ENCODE peak calls at places on chromosomes 11 and 22, in eight cellular contexts. One of them, this sample, is unnamed.

GRCh38 chr11:94241896-94242295 is 62.5 kb upstream of the IZUMO1R start:
- DNase-seq in activated CD4-positive, alpha-beta T cell treated with anti-CD3 and anti-CD28 coated beads, Interleukin-2, amount 50 U/mL, for 24 hours: no peak
- DNase-seq in HCT116: no peak
- DNase-seq in naive thymus-derived CD8-positive, alpha-beta T cell: no peak
- DNase-seq in left colon: no peak
- DNase-seq in T follicular helper cell: no peak
- DNase-seq in D341Med: no peak
- DNase-seq in stimulated activated CD4-positive, alpha-beta T cell treated with anti-CD3 and anti-CD28 coated beads, TNF-alpha, amount 100 ng/mL, for 24 hours: no peak
- DNase-seq in this sample: no peak

GRCh38 chr22:35995772-35996171 is 32.9 kb downstream of the RBFOX2 start:
- DNase-seq in left colon: peak
- DNase-seq in stimulated activated CD4-positive, alpha-beta T cell treated with anti-CD3 and anti-CD28 coated beads, TNF-alpha, amount 100 ng/mL, for 24 hours: no peak
- DNase-seq in HCT116: no peak
- DNase-seq in D341Med: no peak
- DNase-seq in naive thymus-derived CD8-positive, alpha-beta T cell: no peak
- DNase-seq in activated CD4-positive, alpha-beta T cell treated with anti-CD3 and anti-CD28 coated beads, Interleukin-2, amount 50 U/mL, for 24 hours: no peak
- DNase-seq in T follicular helper cell: no peak
- DNase-seq in this sample: no peak

GRCh38 chr11:8061555-8062428 is 19.2 kb upstream of the TUB start:
- DNase-seq in D341Med: no peak
- DNase-seq in T follicular helper cell: no peak
- DNase-seq in HCT116: no peak
- DNase-seq in naive thymus-derived CD8-positive, alpha-beta T cell: no peak
- DNase-seq in activated CD4-positive, alpha-beta T cell treated with anti-CD3 and anti-CD28 coated beads, Interleukin-2, amount 50 U/mL, for 24 hours: no peak
- DNase-seq in stimulated activated CD4-positive, alpha-beta T cell treated with anti-CD3 and anti-CD28 coated beads, TNF-alpha, amount 100 ng/mL, for 24 hours: no peak
- DNase-seq in left colon: no peak
- DNase-seq in this sample: no peak

GRCh38 chr11:65903068-65903481 is 2.9 kb upstream of the FOSL1 start:
- DNase-seq in HCT116: peak
- DNase-seq in activated CD4-positive, alpha-beta T cell treated with anti-CD3 and anti-CD28 coated beads, Interleukin-2, amount 50 U/mL, for 24 hours: no peak
- DNase-seq in D341Med: no peak
- DNase-seq in T follicular helper cell: no peak
- DNase-seq in left colon: no peak
- DNase-seq in stimulated activated CD4-positive, alpha-beta T cell treated with anti-CD3 and anti-CD28 coated beads, TNF-alpha, amount 100 ng/mL, for 24 hours: no peak
- DNase-seq in naive thymus-derived CD8-positive, alpha-beta T cell: no peak
- DNase-seq in this sample: no peak

GRCh38 chr22:50175921-50176849 is 5.7 kb downstream of the PANX2 start:
- DNase-seq in D341Med: no peak
- DNase-seq in HCT116: no peak
- DNase-seq in T follicular helper cell: no peak
- DNase-seq in naive thymus-derived CD8-positive, alpha-beta T cell: no peak
- DNase-seq in stimulated activated CD4-positive, alpha-beta T cell treated with anti-CD3 and anti-CD28 coated beads, TNF-alpha, amount 100 ng/mL, for 24 hours: no peak
- DNase-seq in activated CD4-positive, alpha-beta T cell treated with anti-CD3 and anti-CD28 coated beads, Interleukin-2, amount 50 U/mL, for 24 hours: no peak
- DNase-seq in left colon: no peak
- DNase-seq in this sample: no peak

GRCh38 chr11:19553683-19554333 is 158.8 kb upstream of the NAV2 start:
- DNase-seq in left colon: peak
- DNase-seq in D341Med: peak
- DNase-seq in activated CD4-positive, alpha-beta T cell treated with anti-CD3 and anti-CD28 coated beads, Interleukin-2, amount 50 U/mL, for 24 hours: peak
- DNase-seq in HCT116: peak
- DNase-seq in stimulated activated CD4-positive, alpha-beta T cell treated with anti-CD3 and anti-CD28 coated beads, TNF-alpha, amount 100 ng/mL, for 24 hours: peak
- DNase-seq in naive thymus-derived CD8-positive, alpha-beta T cell: peak
- DNase-seq in T follicular helper cell: peak
- DNase-seq in this sample: peak

GRCh38 chr11:69644071-69644961 is 3.4 kb downstream of the CCND1 start:
- DNase-seq in HCT116: no peak
- DNase-seq in naive thymus-derived CD8-positive, alpha-beta T cell: no peak
- DNase-seq in stimulated activated CD4-positive, alpha-beta T cell treated with anti-CD3 and anti-CD28 coated beads, TNF-alpha, amount 100 ng/mL, for 24 hours: no peak
- DNase-seq in activated CD4-positive, alpha-beta T cell treated with anti-CD3 and anti-CD28 coated beads, Interleukin-2, amount 50 U/mL, for 24 hours: no peak
- DNase-seq in T follicular helper cell: no peak
- DNase-seq in D341Med: peak
- DNase-seq in left colon: peak
- DNase-seq in this sample: no peak

GRCh38 chr22:43287441-43287840 is 55.7 kb downstream of the SCUBE1 start:
- DNase-seq in activated CD4-positive, alpha-beta T cell treated with anti-CD3 and anti-CD28 coated beads, Interleukin-2, amount 50 U/mL, for 24 hours: no peak
- DNase-seq in left colon: no peak
- DNase-seq in stimulated activated CD4-positive, alpha-beta T cell treated with anti-CD3 and anti-CD28 coated beads, TNF-alpha, amount 100 ng/mL, for 24 hours: no peak
- DNase-seq in naive thymus-derived CD8-positive, alpha-beta T cell: no peak
- DNase-seq in T follicular helper cell: no peak
- DNase-seq in HCT116: no peak
- DNase-seq in D341Med: no peak
- DNase-seq in this sample: no peak

GRCh38 chr11:86515297-86516094 is 140.8 kb downstream of the CCDC81 start:
- DNase-seq in stimulated activated CD4-positive, alpha-beta T cell treated with anti-CD3 and anti-CD28 coated beads, TNF-alpha, amount 100 ng/mL, for 24 hours: no peak
- DNase-seq in HCT116: no peak
- DNase-seq in naive thymus-derived CD8-positive, alpha-beta T cell: no peak
- DNase-seq in T follicular helper cell: no peak
- DNase-seq in left colon: no peak
- DNase-seq in D341Med: no peak
- DNase-seq in activated CD4-positive, alpha-beta T cell treated with anti-CD3 and anti-CD28 coated beads, Interleukin-2, amount 50 U/mL, for 24 hours: no peak
- DNase-seq in this sample: no peak

GRCh38 chr11:118608268-118609214 is 1.1 kb downstream of the PHLDB1 start:
- DNase-seq in stimulated activated CD4-positive, alpha-beta T cell treated with anti-CD3 and anti-CD28 coated beads, TNF-alpha, amount 100 ng/mL, for 24 hours: peak
- DNase-seq in HCT116: no peak
- DNase-seq in activated CD4-positive, alpha-beta T cell treated with anti-CD3 and anti-CD28 coated beads, Interleukin-2, amount 50 U/mL, for 24 hours: peak
- DNase-seq in left colon: peak
- DNase-seq in D341Med: peak
- DNase-seq in naive thymus-derived CD8-positive, alpha-beta T cell: peak
- DNase-seq in T follicular helper cell: peak
- DNase-seq in this sample: no peak

GRCh38 chr11:64449381-64450167 is 90.6 kb downstream of the RPS6KA4 start:
- DNase-seq in naive thymus-derived CD8-positive, alpha-beta T cell: peak
- DNase-seq in D341Med: peak
- DNase-seq in activated CD4-positive, alpha-beta T cell treated with anti-CD3 and anti-CD28 coated beads, Interleukin-2, amount 50 U/mL, for 24 hours: peak
- DNase-seq in T follicular helper cell: peak
- DNase-seq in HCT116: peak
- DNase-seq in left colon: peak
- DNase-seq in stimulated activated CD4-positive, alpha-beta T cell treated with anti-CD3 and anti-CD28 coated beads, TNF-alpha, amount 100 ng/mL, for 24 hours: peak
- DNase-seq in this sample: peak

GRCh38 chr11:133898031-133898769 is 52.9 kb upstream of the SPATA19 start:
- DNase-seq in D341Med: no peak
- DNase-seq in left colon: no peak
- DNase-seq in naive thymus-derived CD8-positive, alpha-beta T cell: no peak
- DNase-seq in HCT116: no peak
- DNase-seq in T follicular helper cell: no peak
- DNase-seq in activated CD4-positive, alpha-beta T cell treated with anti-CD3 and anti-CD28 coated beads, Interleukin-2, amount 50 U/mL, for 24 hours: no peak
- DNase-seq in stimulated activated CD4-positive, alpha-beta T cell treated with anti-CD3 and anti-CD28 coated beads, TNF-alpha, amount 100 ng/mL, for 24 hours: no peak
- DNase-seq in this sample: no peak

GRCh38 chr22:36252754-36253522 is at the start of gene APOL1:
- DNase-seq in T follicular helper cell: no peak
- DNase-seq in D341Med: no peak
- DNase-seq in naive thymus-derived CD8-positive, alpha-beta T cell: peak
- DNase-seq in left colon: peak
- DNase-seq in HCT116: no peak
- DNase-seq in activated CD4-positive, alpha-beta T cell treated with anti-CD3 and anti-CD28 coated beads, Interleukin-2, amount 50 U/mL, for 24 hours: peak
- DNase-seq in stimulated activated CD4-positive, alpha-beta T cell treated with anti-CD3 and anti-CD28 coated beads, TNF-alpha, amount 100 ng/mL, for 24 hours: no peak
- DNase-seq in this sample: peak

GRCh38 chr11:30346068-30346688 is 23.3 kb downstream of the ARL14EP start:
- DNase-seq in activated CD4-positive, alpha-beta T cell treated with anti-CD3 and anti-CD28 coated beads, Interleukin-2, amount 50 U/mL, for 24 hours: peak
- DNase-seq in T follicular helper cell: no peak
- DNase-seq in HCT116: peak
- DNase-seq in D341Med: peak
- DNase-seq in naive thymus-derived CD8-positive, alpha-beta T cell: peak
- DNase-seq in stimulated activated CD4-positive, alpha-beta T cell treated with anti-CD3 and anti-CD28 coated beads, TNF-alpha, amount 100 ng/mL, for 24 hours: no peak
- DNase-seq in left colon: no peak
- DNase-seq in this sample: peak

GRCh38 chr22:36398602-36399472 is 11.1 kb upstream of the MYH9 start:
- DNase-seq in D341Med: no peak
- DNase-seq in T follicular helper cell: no peak
- DNase-seq in stimulated activated CD4-positive, alpha-beta T cell treated with anti-CD3 and anti-CD28 coated beads, TNF-alpha, amount 100 ng/mL, for 24 hours: no peak
- DNase-seq in left colon: peak
- DNase-seq in activated CD4-positive, alpha-beta T cell treated with anti-CD3 and anti-CD28 coated beads, Interleukin-2, amount 50 U/mL, for 24 hours: no peak
- DNase-seq in naive thymus-derived CD8-positive, alpha-beta T cell: no peak
- DNase-seq in HCT116: no peak
- DNase-seq in this sample: no peak

GRCh38 chr11:94493146-94493442 is 550 bp downstream of the MRE11 start:
- DNase-seq in T follicular helper cell: no peak
- DNase-seq in naive thymus-derived CD8-positive, alpha-beta T cell: no peak
- DNase-seq in activated CD4-positive, alpha-beta T cell treated with anti-CD3 and anti-CD28 coated beads, Interleukin-2, amount 50 U/mL, for 24 hours: no peak
- DNase-seq in HCT116: no peak
- DNase-seq in stimulated activated CD4-positive, alpha-beta T cell treated with anti-CD3 and anti-CD28 coated beads, TNF-alpha, amount 100 ng/mL, for 24 hours: no peak
- DNase-seq in D341Med: no peak
- DNase-seq in left colon: no peak
- DNase-seq in this sample: peak

GRCh38 chr11:129102756-129103155 is 89.4 kb downstream of the ARHGAP32 start:
- DNase-seq in HCT116: no peak
- DNase-seq in stimulated activated CD4-positive, alpha-beta T cell treated with anti-CD3 and anti-CD28 coated beads, TNF-alpha, amount 100 ng/mL, for 24 hours: no peak
- DNase-seq in D341Med: no peak
- DNase-seq in left colon: no peak
- DNase-seq in naive thymus-derived CD8-positive, alpha-beta T cell: no peak
- DNase-seq in T follicular helper cell: no peak
- DNase-seq in activated CD4-positive, alpha-beta T cell treated with anti-CD3 and anti-CD28 coated beads, Interleukin-2, amount 50 U/mL, for 24 hours: no peak
- DNase-seq in this sample: no peak

GRCh38 chr11:76371170-76371569 is 9.8 kb downstream of the THAP12 start:
- DNase-seq in activated CD4-positive, alpha-beta T cell treated with anti-CD3 and anti-CD28 coated beads, Interleukin-2, amount 50 U/mL, for 24 hours: peak
- DNase-seq in stimulated activated CD4-positive, alpha-beta T cell treated with anti-CD3 and anti-CD28 coated beads, TNF-alpha, amount 100 ng/mL, for 24 hours: peak
- DNase-seq in T follicular helper cell: no peak
- DNase-seq in naive thymus-derived CD8-positive, alpha-beta T cell: no peak
- DNase-seq in left colon: no peak
- DNase-seq in HCT116: peak
- DNase-seq in D341Med: no peak
- DNase-seq in this sample: no peak

GRCh38 chr11:71237853-71238252 is 14.5 kb downstream of the SHANK2 start:
- DNase-seq in T follicular helper cell: no peak
- DNase-seq in stimulated activated CD4-positive, alpha-beta T cell treated with anti-CD3 and anti-CD28 coated beads, TNF-alpha, amount 100 ng/mL, for 24 hours: no peak
- DNase-seq in D341Med: no peak
- DNase-seq in naive thymus-derived CD8-positive, alpha-beta T cell: no peak
- DNase-seq in activated CD4-positive, alpha-beta T cell treated with anti-CD3 and anti-CD28 coated beads, Interleukin-2, amount 50 U/mL, for 24 hours: no peak
- DNase-seq in HCT116: no peak
- DNase-seq in left colon: no peak
- DNase-seq in this sample: no peak

GRCh38 chr22:36180038-36180880 is 19.7 kb upstream of the APOL3 start:
- DNase-seq in T follicular helper cell: peak
- DNase-seq in left colon: peak
- DNase-seq in naive thymus-derived CD8-positive, alpha-beta T cell: peak
- DNase-seq in activated CD4-positive, alpha-beta T cell treated with anti-CD3 and anti-CD28 coated beads, Interleukin-2, amount 50 U/mL, for 24 hours: peak
- DNase-seq in HCT116: peak
- DNase-seq in D341Med: peak
- DNase-seq in stimulated activated CD4-positive, alpha-beta T cell treated with anti-CD3 and anti-CD28 coated beads, TNF-alpha, amount 100 ng/mL, for 24 hours: peak
- DNase-seq in this sample: peak

GRCh38 chr11:70471254-70471653 is 72.9 kb downstream of the CTTN start:
- DNase-seq in naive thymus-derived CD8-positive, alpha-beta T cell: no peak
- DNase-seq in T follicular helper cell: no peak
- DNase-seq in activated CD4-positive, alpha-beta T cell treated with anti-CD3 and anti-CD28 coated beads, Interleukin-2, amount 50 U/mL, for 24 hours: no peak
- DNase-seq in D341Med: peak
- DNase-seq in HCT116: peak
- DNase-seq in stimulated activated CD4-positive, alpha-beta T cell treated with anti-CD3 and anti-CD28 coated beads, TNF-alpha, amount 100 ng/mL, for 24 hours: no peak
- DNase-seq in left colon: no peak
- DNase-seq in this sample: peak

This sample was measured in MM.1S.